ENCODE peak calls at places on chromosomes 4 and X, in four cellular contexts. One of them, this sample, is unnamed.

GRCh38 chrX:140710710-140711109 is 1.2 kb downstream of the LINC00632 start:
- DNase-seq in lower lobe of right lung: no peak
- DNase-seq in heart right ventricle: no peak
- DNase-seq in cardiac muscle cell: no peak
- DNase-seq in this sample: no peak

GRCh38 chr4:108502366-108502765 is 118.0 kb upstream of the RPL34 start:
- DNase-seq in lower lobe of right lung: no peak
- DNase-seq in heart right ventricle: no peak
- DNase-seq in cardiac muscle cell: no peak
- DNase-seq in this sample: no peak

GRCh38 chrX:56789518-56790070 is 60.6 kb downstream of the NBDY start:
- DNase-seq in lower lobe of right lung: no peak
- DNase-seq in heart right ventricle: no peak
- DNase-seq in cardiac muscle cell: no peak
- DNase-seq in this sample: no peak

GRCh38 chr4:174549696-174550095 is 27.4 kb upstream of the HPGD start:
- DNase-seq in lower lobe of right lung: no peak
- DNase-seq in heart right ventricle: no peak
- DNase-seq in cardiac muscle cell: no peak
- DNase-seq in this sample: no peak

GRCh38 chr4:144169211-144169610 is 28.7 kb upstream of the GYPA start:
- DNase-seq in heart right ventricle: no peak
- DNase-seq in cardiac muscle cell: no peak
- DNase-seq in lower lobe of right lung: no peak
- DNase-seq in this sample: no peak

GRCh38 chr4:26185436-26185835 is 135.4 kb upstream of the RBPJ start:
- DNase-seq in lower lobe of right lung: no peak
- DNase-seq in cardiac muscle cell: no peak
- DNase-seq in heart right ventricle: no peak
- DNase-seq in this sample: no peak

GRCh38 chr4:128579454-128579853 is 230.0 kb upstream of the JADE1 start:
- DNase-seq in cardiac muscle cell: no peak
- DNase-seq in lower lobe of right lung: no peak
- DNase-seq in heart right ventricle: no peak
- DNase-seq in this sample: no peak

GRCh38 chr4:16884673-16885460 is 13.6 kb downstream of the LDB2 start:
- DNase-seq in heart right ventricle: no peak
- DNase-seq in lower lobe of right lung: no peak
- DNase-seq in cardiac muscle cell: no peak
- DNase-seq in this sample: no peak

GRCh38 chrX:119194631-119195030 is 41.5 kb upstream of the PGRMC1 start:
- DNase-seq in lower lobe of right lung: no peak
- DNase-seq in heart right ventricle: no peak
- DNase-seq in cardiac muscle cell: peak; percentile 19
- DNase-seq in this sample: no peak

GRCh38 chr4:128357286-128357685 is 69.7 kb upstream of the PGRMC2 start:
- DNase-seq in heart right ventricle: no peak
- DNase-seq in lower lobe of right lung: no peak
- DNase-seq in cardiac muscle cell: no peak
- DNase-seq in this sample: no peak

GRCh38 chr4:76589872-76590846 is 155.1 kb downstream of the SHROOM3 start:
- DNase-seq in lower lobe of right lung: peak; percentile 81
- DNase-seq in heart right ventricle: peak; percentile 27
- DNase-seq in cardiac muscle cell: peak; percentile 92
- DNase-seq in this sample: peak; percentile 95

GRCh38 chrX:24081661-24082154 is 27.0 kb downstream of the EIF2S3 start:
- DNase-seq in cardiac muscle cell: peak; percentile 38
- DNase-seq in lower lobe of right lung: peak; percentile 55
- DNase-seq in heart right ventricle: peak; percentile 32
- DNase-seq in this sample: peak; percentile 16

GRCh38 chr4:183204793-183205192 is 105.7 kb downstream of the WWC2 start:
- DNase-seq in cardiac muscle cell: no peak
- DNase-seq in heart right ventricle: no peak
- DNase-seq in lower lobe of right lung: no peak
- DNase-seq in this sample: no peak

GRCh38 chr4:73533515-73534422 is 52.2 kb downstream of the AFM start:
- DNase-seq in cardiac muscle cell: no peak
- DNase-seq in lower lobe of right lung: no peak
- DNase-seq in heart right ventricle: no peak
- DNase-seq in this sample: peak; percentile 20

GRCh38 chr4:102057122-102057521 is 266.6 kb downstream of the BANK1 start:
- DNase-seq in cardiac muscle cell: no peak
- DNase-seq in heart right ventricle: no peak
- DNase-seq in lower lobe of right lung: no peak
- DNase-seq in this sample: no peak

GRCh38 chr4:1983053-1983845 is 25.5 kb downstream of the NELFA start:
- DNase-seq in cardiac muscle cell: no peak
- DNase-seq in lower lobe of right lung: no peak
- DNase-seq in heart right ventricle: no peak
- DNase-seq in this sample: no peak

GRCh38 chr4:972651-973424 is 531 bp downstream of the DGKQ start:
- DNase-seq in heart right ventricle: no peak
- DNase-seq in cardiac muscle cell: no peak
- DNase-seq in lower lobe of right lung: peak; percentile 72
- DNase-seq in this sample: no peak

GRCh38 chr4:55038176-55038890 is 87.1 kb downstream of the KDR start:
- DNase-seq in lower lobe of right lung: no peak
- DNase-seq in cardiac muscle cell: no peak
- DNase-seq in heart right ventricle: peak; percentile 59
- DNase-seq in this sample: peak; percentile 59

GRCh38 chrX:39772057-39772832 is 325.5 kb downstream of the BCOR start:
- DNase-seq in cardiac muscle cell: peak; percentile 81
- DNase-seq in heart right ventricle: no peak
- DNase-seq in lower lobe of right lung: peak; percentile 47
- DNase-seq in this sample: peak; percentile 65

GRCh38 chr4:27360651-27361347 is 500.2 kb downstream of the STIM2 start:
- DNase-seq in cardiac muscle cell: no peak
- DNase-seq in lower lobe of right lung: no peak
- DNase-seq in heart right ventricle: peak; percentile 8
- DNase-seq in this sample: peak; percentile 64

GRCh38 chrX:103669745-103670144 is 16.8 kb downstream of the MORF4L2 start:
- DNase-seq in cardiac muscle cell: no peak
- DNase-seq in heart right ventricle: no peak
- DNase-seq in lower lobe of right lung: no peak
- DNase-seq in this sample: no peak

GRCh38 chrX:103658681-103659433 is 27.6 kb downstream of the MORF4L2 start:
- DNase-seq in lower lobe of right lung: no peak
- DNase-seq in cardiac muscle cell: no peak
- DNase-seq in heart right ventricle: no peak
- DNase-seq in this sample: no peak

GRCh38 chrX:103664363-103664762 is 22.1 kb downstream of the MORF4L2 start:
- DNase-seq in heart right ventricle: no peak
- DNase-seq in lower lobe of right lung: no peak
- DNase-seq in cardiac muscle cell: no peak
- DNase-seq in this sample: no peak

GRCh38 chrX:103666202-103667107 is 20.0 kb downstream of the MORF4L2 start:
- DNase-seq in heart right ventricle: no peak
- DNase-seq in lower lobe of right lung: no peak
- DNase-seq in cardiac muscle cell: no peak
- DNase-seq in this sample: no peak

GRCh38 chrX:103663921-103664320 is 22.6 kb downstream of the MORF4L2 start:
- DNase-seq in lower lobe of right lung: no peak
- DNase-seq in heart right ventricle: no peak
- DNase-seq in cardiac muscle cell: no peak
- DNase-seq in this sample: no peak
- H3K4me3 ChIP-seq in lower lobe of right lung: no peak overlapping the region
- H3K4me3 ChIP-seq in heart right ventricle: no peak overlapping the region
- H3K4me3 ChIP-seq in cardiac muscle cell: no peak overlapping the region
- H3K4me3 ChIP-seq in this sample: peak overlapping the region; percentile 27

DNA sequence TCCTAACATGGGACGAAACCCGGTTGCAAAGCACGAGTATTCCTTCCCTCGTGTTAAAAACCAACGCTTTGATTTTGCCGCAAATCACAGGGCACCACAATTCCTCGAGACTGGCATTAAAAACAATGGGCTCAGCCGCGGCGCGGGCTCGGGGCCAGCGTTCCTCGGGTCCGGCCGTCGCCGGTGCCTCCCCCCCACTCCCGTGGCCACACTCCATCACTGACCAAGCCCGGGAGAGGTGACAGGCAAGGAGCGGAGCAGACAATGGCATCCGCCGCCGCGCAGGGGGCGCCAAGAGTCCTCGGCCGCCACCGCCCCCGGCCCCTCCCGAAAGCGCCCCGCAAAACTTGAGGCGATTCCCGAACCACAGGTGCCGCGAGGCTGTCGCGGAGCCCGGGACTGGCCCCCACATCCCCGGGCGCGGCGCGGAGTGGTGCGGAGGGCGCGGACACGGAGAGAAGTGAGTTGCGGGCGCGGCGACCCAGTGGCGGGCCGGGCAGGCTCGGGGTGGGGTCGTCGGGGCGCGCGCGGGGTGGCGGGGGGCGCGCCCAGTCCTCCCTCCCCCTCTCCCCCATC is 445 bp downstream of the AP1S2 start:
- DNase-seq in heart right ventricle: peak; percentile 48
- DNase-seq in cardiac muscle cell: peak; percentile 87
- DNase-seq in lower lobe of right lung: peak; percentile 65
- DNase-seq in this sample: no peak
- TF ChIP-seq CTCF in heart right ventricle: peak; percentile 31
- TF ChIP-seq CTCF in cardiac muscle cell: peak; percentile 5
- TF ChIP-seq CTCF in lower lobe of right lung: peak; percentile 29
- TF ChIP-seq CTCF in this sample: peak; percentile 29

GRCh38 chrX:87728459-87728858 is 210.9 kb downstream of the KLHL4 start:
- DNase-seq in cardiac muscle cell: no peak
- DNase-seq in lower lobe of right lung: no peak
- DNase-seq in heart right ventricle: no peak
- DNase-seq in this sample: no peak

GRCh38 chrX:87727615-87728014 is 210.0 kb downstream of the KLHL4 start:
- DNase-seq in lower lobe of right lung: no peak
- DNase-seq in heart right ventricle: no peak
- DNase-seq in cardiac muscle cell: no peak
- DNase-seq in this sample: no peak

GRCh38 chrX:87732133-87732532 is 214.5 kb downstream of the KLHL4 start:
- DNase-seq in heart right ventricle: no peak
- DNase-seq in lower lobe of right lung: no peak
- DNase-seq in cardiac muscle cell: peak; percentile 41
- DNase-seq in this sample: no peak

GRCh38 chrX:87728024-87728423 is 210.4 kb downstream of the KLHL4 start:
- DNase-seq in heart right ventricle: no peak
- DNase-seq in cardiac muscle cell: no peak
- DNase-seq in lower lobe of right lung: no peak
- DNase-seq in this sample: no peak
- H3K4me3 ChIP-seq in heart right ventricle: no peak overlapping the region
- H3K4me3 ChIP-seq in cardiac muscle cell: no peak overlapping the region
- H3K4me3 ChIP-seq in lower lobe of right lung: no peak overlapping the region
- H3K4me3 ChIP-seq in this sample: no peak overlapping the region

GRCh38 chr4:187307131-187307530 is 583.5 kb upstream of the FAT1 start:
- DNase-seq in cardiac muscle cell: no peak
- DNase-seq in heart right ventricle: no peak
- DNase-seq in lower lobe of right lung: no peak
- DNase-seq in this sample: no peak
- TF ChIP-seq CTCF in cardiac muscle cell: no peak
- TF ChIP-seq CTCF in heart right ventricle: no peak
- TF ChIP-seq CTCF in lower lobe of right lung: no peak
- TF ChIP-seq CTCF in this sample: no peak

GRCh38 chr4:116020141-116020722 is 906.8 kb upstream of the NDST4 start:
- DNase-seq in cardiac muscle cell: no peak
- DNase-seq in heart right ventricle: no peak
- DNase-seq in lower lobe of right lung: no peak
- DNase-seq in this sample: no peak

GRCh38 chr4:116015062-116015461 is 901.6 kb upstream of the NDST4 start:
- DNase-seq in cardiac muscle cell: no peak
- DNase-seq in lower lobe of right lung: no peak
- DNase-seq in heart right ventricle: no peak
- DNase-seq in this sample: no peak

GRCh38 chr4:116015549-116015948 is 902.1 kb upstream of the NDST4 start:
- DNase-seq in heart right ventricle: no peak
- DNase-seq in lower lobe of right lung: no peak
- DNase-seq in cardiac muscle cell: no peak
- DNase-seq in this sample: no peak

GRCh38 chr4:116018831-116019230 is 905.4 kb upstream of the NDST4 start:
- DNase-seq in heart right ventricle: no peak
- DNase-seq in cardiac muscle cell: no peak
- DNase-seq in lower lobe of right lung: no peak
- DNase-seq in this sample: no peak

GRCh38 chr4:116016201-116016600 is 902.8 kb upstream of the NDST4 start:
- DNase-seq in heart right ventricle: peak; percentile 21
- DNase-seq in cardiac muscle cell: no peak
- DNase-seq in lower lobe of right lung: peak; percentile 44
- DNase-seq in this sample: peak; percentile 25
- H3K4me3 ChIP-seq in heart right ventricle: no peak overlapping the region
- H3K4me3 ChIP-seq in cardiac muscle cell: no peak overlapping the region
- H3K4me3 ChIP-seq in lower lobe of right lung: no peak overlapping the region
- H3K4me3 ChIP-seq in this sample: no peak overlapping the region

DNA sequence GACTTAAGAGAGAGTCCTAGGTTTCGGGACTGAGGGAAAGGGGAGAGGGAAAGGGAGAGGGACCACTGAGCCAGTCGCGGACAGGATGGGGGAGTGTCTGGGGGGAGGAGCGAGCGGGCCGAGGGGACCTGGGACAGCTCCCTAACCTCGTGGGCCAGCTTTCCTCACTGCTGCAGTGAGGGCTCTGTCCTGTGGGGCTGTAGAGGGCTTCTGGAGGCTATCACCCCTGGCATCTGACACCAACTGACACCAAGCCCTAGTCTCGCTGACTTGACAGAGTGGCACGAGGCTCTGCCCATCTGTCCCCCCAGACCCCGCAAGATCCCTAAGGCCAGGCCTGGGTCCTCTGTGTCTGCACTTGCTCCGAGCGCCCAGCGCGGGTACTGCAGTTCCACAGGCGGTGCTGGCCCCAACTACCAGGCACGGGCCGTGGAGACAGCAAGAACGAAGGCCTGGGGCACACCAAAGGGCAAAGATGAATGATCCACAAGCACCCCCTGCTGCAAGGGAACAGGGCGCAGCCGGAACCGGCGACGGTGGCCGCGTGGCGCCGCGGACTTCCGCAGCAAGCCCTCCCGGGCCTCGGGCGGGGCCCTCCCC is 465 bp downstream of the HAUS7 start:
- DNase-seq in lower lobe of right lung: no peak
- DNase-seq in heart right ventricle: peak; percentile 14
- DNase-seq in cardiac muscle cell: peak; percentile 48
- DNase-seq in this sample: no peak
- TF ChIP-seq CTCF in lower lobe of right lung: peak; percentile 6
- TF ChIP-seq CTCF in heart right ventricle: no peak
- TF ChIP-seq CTCF in cardiac muscle cell: peak; percentile 13
- TF ChIP-seq CTCF in this sample: no peak

DNA sequence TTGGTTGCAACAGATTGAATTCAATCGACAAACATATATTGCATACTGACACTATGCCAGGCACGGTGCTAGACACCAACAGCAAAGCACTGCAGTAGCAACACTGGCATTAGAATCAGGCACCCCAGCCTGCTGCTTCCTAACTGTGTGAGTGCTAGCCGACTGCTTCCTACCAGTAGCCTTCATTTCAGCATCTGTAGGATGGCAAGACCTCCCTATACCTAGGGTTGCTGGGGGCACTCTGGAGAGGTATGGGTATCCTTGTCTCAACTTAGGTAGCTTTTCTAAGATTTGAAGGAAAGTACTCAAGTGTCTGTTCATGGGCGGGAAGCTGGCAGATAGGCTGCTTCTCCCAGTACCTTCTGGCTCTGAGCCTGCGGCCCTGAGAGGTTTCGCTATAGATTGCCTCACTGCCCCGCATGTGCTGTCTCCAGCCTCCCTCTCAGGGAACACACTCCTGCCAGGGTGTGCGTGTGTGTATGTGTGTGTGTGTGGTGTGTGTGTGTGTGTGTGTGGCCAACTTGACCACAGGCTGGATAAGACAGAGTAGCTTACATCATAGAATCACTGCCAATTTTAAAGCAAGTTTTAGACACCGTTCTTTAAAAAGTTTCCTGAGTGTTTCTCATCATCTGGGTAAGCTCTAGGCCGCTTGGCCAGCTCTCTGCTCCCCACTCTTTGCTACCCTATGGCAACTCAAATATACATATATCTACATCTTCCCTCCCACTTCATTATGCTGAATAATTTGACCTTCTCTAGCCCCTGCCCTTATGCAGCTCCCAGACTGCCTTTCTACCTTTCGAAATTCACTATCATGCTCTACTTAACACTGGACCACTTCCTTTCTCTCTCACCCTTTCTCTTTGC is 97.0 kb upstream of the PJA1 start:
- DNase-seq in cardiac muscle cell: peak; percentile 26
- DNase-seq in lower lobe of right lung: no peak
- DNase-seq in heart right ventricle: no peak
- DNase-seq in this sample: no peak
- H3K4me3 ChIP-seq in cardiac muscle cell: no peak overlapping the region
- H3K4me3 ChIP-seq in lower lobe of right lung: no peak overlapping the region
- H3K4me3 ChIP-seq in heart right ventricle: no peak overlapping the region
- H3K4me3 ChIP-seq in this sample: no peak overlapping the region

This sample was measured in retinal pigment epithelial cell.